ENCODE peak calls at places on chromosome 18, in four cellular contexts. I is stimulated activated CD4-positive, alpha-beta T cell treated with anti-CD3 and anti-CD28 coated beads, Interleukin-15, amount 100 ng/mL, for 48 hours; F is kidney epithelial cell; C is NCI-H460. U is an unnamed sample.

GRCh38 chr18:41113885-41114482 is 841.0 kb upstream of the PIK3C3 start:
- DNase-seq in C (no peak), F (no peak), I (no peak), U (no peak)

GRCh38 chr18:47184419-47185050 is 8.4 kb upstream of the IER3IP1 start:
- DNase-seq in C (peak; percentile 52), F (no peak), I (no peak), U (no peak)

GRCh38 chr18:4403836-4404235 is 51.3 kb downstream of the DLGAP1 start:
- DNase-seq in I (no peak), C (no peak), F (no peak), U (no peak)

GRCh38 chr18:22613058-22613690 is 195.5 kb upstream of the CTAGE1 start:
- DNase-seq in C (no peak), I (no peak), F (no peak), U (no peak)

GRCh38 chr18:62885804-62886203 is 170.5 kb downstream of the PHLPP1 start:
- DNase-seq in I (no peak), F (no peak), C (no peak), U (no peak)

GRCh38 chr18:45212186-45213039 is 402.9 kb upstream of the SLC14A2 start:
- DNase-seq in F (peak; percentile 38), C (peak; percentile 72), I (peak; percentile 71), U (peak; percentile 35)

GRCh38 chr18:6929370-6930102 is 188.1 kb downstream of the LAMA1 start:
- DNase-seq in I (no peak), C (peak; percentile 54), F (no peak), U (no peak)

GRCh38 chr18:74840492-74841167 is 243.0 kb downstream of the ZNF407 start:
- DNase-seq in C (peak; percentile 8), I (no peak), F (peak; percentile 25), U (no peak)

GRCh38 chr18:697771-698170 is 14.7 kb downstream of the ENOSF1 start:
- DNase-seq in I (no peak), C (no peak), F (no peak), U (no peak)

GRCh38 chr18:79511271-79511670 is 115.5 kb downstream of the NFATC1 start:
- DNase-seq in C (no peak), I (no peak), F (no peak), U (no peak)

GRCh38 chr18:25055076-25055475 is 296.9 kb downstream of the ZNF521 start:
- DNase-seq in C (no peak), I (no peak), F (no peak), U (no peak)

GRCh38 chr18:62183578-62184195 is 3.2 kb downstream of the PIGN start:
- DNase-seq in F (no peak), C (peak; percentile 26), I (peak; percentile 17), U (no peak)

GRCh38 chr18:74197705-74198341 is 49.5 kb downstream of the TIMM21 start:
- DNase-seq in F (no peak), I (no peak), C (no peak), U (no peak)

GRCh38 chr18:33960393-33960792 is 264.3 kb downstream of the NOL4 start:
- DNase-seq in F (no peak), I (no peak), C (no peak), U (no peak)

GRCh38 chr18:48994044-48994651 is 43.4 kb upstream of the SMAD7 start:
- DNase-seq in I (no peak), C (no peak), F (peak; percentile 69), U (no peak)

GRCh38 chr18:47595816-47596501 is 334.5 kb downstream of the SMAD2 start:
- DNase-seq in F (no peak), I (no peak), C (peak; percentile 6), U (no peak)

GRCh38 chr18:80247403-80247916 is at the start of gene PARD6G:
- DNase-seq in F (no peak), C (peak; percentile 54), I (peak; percentile 51), U (no peak)

GRCh38 chr18:48006415-48007175 is 76.1 kb upstream of the SMAD2 start:
- DNase-seq in I (no peak), C (no peak), F (no peak), U (no peak)

GRCh38 chr18:32760391-32760790 is 12.4 kb downstream of the KLHL14 start:
- DNase-seq in F (no peak), I (no peak), C (no peak), U (no peak)

GRCh38 chr18:13457327-13457726 is 238.8 kb downstream of the LDLRAD4 start:
- DNase-seq in C (no peak), I (no peak), F (no peak), U (no peak)